ENCODE peak calls at places on chromosomes 11 and 22, in eight cellular contexts. O is testis, B is astrocyte, K is MM.1S, P is breast epithelium, F is mesenchymal stem cell, R is GM23338, H is thoracic aorta. U is an unnamed sample.
A peak's percentile ranks its signal among the peaks of the same experiment; 100 is the strongest.

GRCh38 chr22:41302016-41302767 is 867 bp downstream of the ZC3H7B start:
- DNase-seq in O (no peak), B (no peak), K (no peak), P (no peak), F (peak; percentile 18), R (peak; percentile 64), H (no peak), U (no peak)

GRCh38 chr11:47378011-47378835 is at the start of gene SPI1:
- DNase-seq in O (peak; percentile 47), B (no peak), K (peak; percentile 19), P (peak; percentile 28), F (no peak), R (peak; percentile 66), H (no peak), U (no peak)

GRCh38 chr11:104727095-104727494 is 171.2 kb downstream of the CASP12 start:
- DNase-seq in O (no peak), B (no peak), K (no peak), P (no peak), F (no peak), R (no peak), H (no peak), U (no peak)

GRCh38 chr11:26709057-26709456 is 12.8 kb downstream of the SLC5A12 start:
- DNase-seq in O (no peak), B (no peak), K (no peak), P (no peak), F (no peak), R (no peak), H (no peak), U (no peak)

GRCh38 chr11:65209711-65210360 is 28.1 kb downstream of the CAPN1 start:
- DNase-seq in O (no peak), B (no peak), K (no peak), P (no peak), F (no peak), R (no peak), H (no peak), U (no peak)

GRCh38 chr11:8019671-8020597 is 32.8 kb downstream of the EIF3F start:
- DNase-seq in O (peak; percentile 46), B (peak; percentile 19), K (no peak), P (no peak), F (peak; percentile 27), R (peak; percentile 34), H (no peak), U (no peak)

GRCh38 chr11:63869686-63870085 is 30.8 kb downstream of the MARK2 start:
- DNase-seq in O (no peak), B (no peak), K (no peak), P (no peak), F (no peak), R (no peak), H (no peak), U (no peak)

GRCh38 chr11:80668039-80668438 is 1227.2 kb upstream of the TENM4 start:
- DNase-seq in O (no peak), B (no peak), K (no peak), P (no peak), F (no peak), R (peak; percentile 8), H (no peak), U (no peak)

GRCh38 chr11:57597971-57598830 is 716 bp downstream of the SERPING1 start:
- DNase-seq in O (peak; percentile 69), B (peak; percentile 16), K (no peak), P (peak; percentile 78), F (peak; percentile 42), R (peak; percentile 96), H (peak; percentile 25), U (no peak)

GRCh38 chr22:39900306-39901227 is at the start of gene GRAP2:
- DNase-seq in O (no peak), B (no peak), K (peak; percentile 84), P (no peak), F (no peak), R (no peak), H (no peak), U (no peak)

GRCh38 chr11:62108971-62109391 is 14.8 kb upstream of the INCENP start:
- DNase-seq in O (no peak), B (peak; percentile 70), K (no peak), P (no peak), F (peak; percentile 53), R (no peak), H (no peak), U (peak; percentile 29)

GRCh38 chr22:22854466-22854865 is 33.1 kb upstream of the IGLL5 start:
- DNase-seq in O (peak; percentile 34), B (no peak), K (no peak), P (no peak), F (no peak), R (no peak), H (no peak), U (no peak)

DNA sequence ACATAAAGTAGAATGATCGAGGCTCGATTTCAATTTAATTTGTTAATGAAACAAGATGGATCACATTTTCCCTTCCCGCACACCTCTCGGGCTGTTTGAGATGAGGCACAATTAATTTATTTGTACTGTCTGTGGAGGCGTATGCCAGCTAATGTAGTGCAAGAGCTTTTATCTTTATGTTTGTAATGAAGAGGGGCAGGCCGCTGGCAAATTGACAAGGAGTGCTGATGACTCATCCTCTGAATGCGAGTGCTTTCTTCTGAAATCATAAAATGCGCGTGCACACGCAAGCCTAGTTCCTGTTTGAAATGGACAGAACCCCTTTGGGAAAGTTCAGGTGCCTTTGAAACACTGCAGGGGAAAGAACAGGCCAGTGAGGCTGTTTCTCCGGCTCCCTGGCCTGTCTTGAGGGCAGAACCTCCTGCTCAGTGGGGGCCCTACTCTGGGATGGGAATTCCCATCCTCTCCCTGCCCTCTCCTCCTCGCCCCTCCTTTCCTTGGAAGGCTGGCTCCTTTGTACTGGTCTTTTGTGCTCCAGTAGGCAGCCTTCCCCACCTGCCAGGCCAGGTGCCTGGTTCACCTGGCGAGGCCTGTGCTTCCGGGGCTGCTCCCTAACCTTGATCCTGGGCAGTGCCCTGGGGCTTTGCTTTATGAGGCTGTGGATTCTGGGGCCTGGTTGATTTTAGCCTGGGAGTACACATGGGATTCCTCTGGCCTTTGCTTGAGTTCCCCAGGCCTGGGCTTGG is 50.3 kb downstream of the TEAD1 start:
- DNase-seq in O (peak; percentile 81), B (peak; percentile 90), K (no peak), P (peak; percentile 85), F (peak; percentile 97), R (peak; percentile 95), H (peak; percentile 12), U (peak; percentile 97)
- H3K27ac ChIP-seq in O (peak overlapping the region; percentile 36), B (peak overlapping the region; percentile 76), K (no peak overlapping the region), P (peak overlapping the region; percentile 91), F (peak overlapping the region; percentile 94), R (peak overlapping the region; percentile 85), H (no peak overlapping the region), U (peak overlapping the region; percentile 84)

GRCh38 chr11:119207607-119208006 is 1.5 kb downstream of the CBL start:
- DNase-seq in O (no peak), B (no peak), K (no peak), P (no peak), F (no peak), R (no peak), H (no peak), U (no peak)

GRCh38 chr11:119206512-119207299 is 567 bp downstream of the CBL start:
- DNase-seq in O (peak; percentile 66), B (no peak), K (peak; percentile 15), P (peak; percentile 45), F (peak; percentile 33), R (peak; percentile 77), H (peak; percentile 10), U (peak; percentile 5)

GRCh38 chr11:119205574-119206511 is at the start of gene CBL:
- DNase-seq in O (peak; percentile 97), B (peak; percentile 57), K (peak; percentile 89), P (peak; percentile 91), F (peak; percentile 88), R (peak; percentile 96), H (peak; percentile 86), U (peak; percentile 91)

GRCh38 chr11:119209186-119209585 is 3.0 kb downstream of the CBL start:
- DNase-seq in O (no peak), B (no peak), K (no peak), P (no peak), F (no peak), R (no peak), H (no peak), U (no peak)

DNA sequence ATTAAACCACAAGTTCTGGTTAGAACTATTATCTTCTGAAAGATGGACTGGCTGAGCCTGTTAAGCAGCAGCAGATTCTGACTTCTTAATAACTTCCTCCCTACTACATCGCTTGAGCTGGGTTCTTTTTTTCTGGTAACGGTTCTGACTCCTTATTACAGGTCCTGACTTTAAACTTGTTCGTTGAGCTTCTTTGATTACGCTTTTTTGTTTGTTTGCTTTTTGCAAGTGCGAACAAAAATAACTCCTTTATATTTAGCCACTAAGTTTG is 1.1 kb downstream of the CBL start:
- DNase-seq in O (no peak), B (peak; percentile 29), K (peak; percentile 9), P (no peak), F (no peak), R (no peak), H (no peak), U (no peak)
- H3K27ac ChIP-seq in O (peak overlapping the region; percentile 98), B (peak overlapping the region; percentile 45), K (no peak overlapping the region), P (peak overlapping the region; percentile 97), F (peak overlapping the region; percentile 23), R (peak overlapping the region; percentile 86), H (peak overlapping the region; percentile 96), U (no peak overlapping the region)

DNA sequence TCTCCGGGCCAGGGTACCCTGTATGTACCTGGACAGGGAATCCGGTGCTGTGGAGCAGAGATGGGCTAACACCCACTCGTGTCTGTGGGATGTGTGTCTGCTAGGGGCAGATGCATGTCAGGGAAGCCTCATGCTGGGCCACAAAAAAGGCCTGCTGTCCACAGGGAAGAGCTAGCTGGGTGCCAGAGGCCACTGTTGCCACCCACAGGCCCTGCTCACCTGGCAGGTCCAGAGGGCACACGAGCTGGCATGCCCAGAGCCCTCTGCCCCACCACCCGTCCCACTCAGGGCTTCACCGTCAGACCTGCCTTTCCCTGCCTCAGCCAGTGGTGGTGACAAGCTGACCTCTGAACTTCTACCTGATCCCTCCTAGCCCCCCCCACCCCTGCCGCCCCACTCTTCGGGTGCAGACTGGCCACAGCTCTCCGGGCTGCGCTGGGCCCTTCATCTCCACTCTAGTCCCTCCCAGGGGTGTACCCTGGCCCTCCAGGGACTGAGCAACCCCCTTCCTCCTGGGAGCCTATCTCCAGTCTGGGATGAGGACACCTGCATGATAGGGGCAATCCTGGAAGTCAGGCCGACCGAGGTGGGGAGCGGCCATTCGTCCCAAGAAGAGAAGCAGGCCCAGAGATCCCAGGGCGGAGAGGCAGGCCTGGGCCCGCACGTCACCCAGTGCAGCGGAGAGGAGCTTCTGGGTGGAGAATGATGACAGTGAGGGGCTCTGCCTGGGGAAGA is 1.3 kb downstream of the SLC25A22 start:
- DNase-seq in O (no peak), B (no peak), K (no peak), P (no peak), F (no peak), R (no peak), H (no peak), U (no peak)
- H3K27ac ChIP-seq in O (peak overlapping the region; percentile 64), B (peak overlapping the region; percentile 81), K (peak overlapping the region; percentile 67), P (peak overlapping the region; percentile 87), F (peak overlapping the region; percentile 79), R (peak overlapping the region; percentile 69), H (peak overlapping the region; percentile 79), U (peak overlapping the region; percentile 79)

GRCh38 chr11:73710964-73711363 is 49.9 kb downstream of the RAB6A start:
- DNase-seq in O (no peak), B (no peak), K (no peak), P (no peak), F (no peak), R (no peak), H (no peak), U (no peak)

GRCh38 chr11:73716153-73717056 is 44.5 kb downstream of the RAB6A start:
- DNase-seq in O (no peak), B (no peak), K (no peak), P (no peak), F (peak; percentile 29), R (no peak), H (no peak), U (no peak)

GRCh38 chr11:73717136-73717535 is 43.7 kb downstream of the RAB6A start:
- DNase-seq in O (no peak), B (no peak), K (no peak), P (no peak), F (no peak), R (no peak), H (no peak), U (no peak)

GRCh38 chr11:73715551-73715950 is 45.3 kb downstream of the RAB6A start:
- DNase-seq in O (no peak), B (no peak), K (no peak), P (no peak), F (no peak), R (no peak), H (no peak), U (no peak)
- H3K27ac ChIP-seq in O (no peak overlapping the region), B (no peak overlapping the region), K (no peak overlapping the region), P (no peak overlapping the region), F (no peak overlapping the region), R (no peak overlapping the region), H (no peak overlapping the region), U (no peak overlapping the region)